ENCODE peak calls at places on chromosomes 12 and 14, in seven cellular contexts. One of them, this sample, is unnamed. For H3K27me3, the result is how much of the 10 kb centered on the place peaks cover.

GRCh38 chr12:45853550-45853949 is 124.0 kb downstream of the ARID2 start:
- DNase-seq in lower lobe of right lung: no peak
- DNase-seq in brain microvascular endothelial cell: no peak
- DNase-seq in CD8-positive, alpha-beta memory T cell: no peak
- DNase-seq in ovary: no peak
- DNase-seq in neuronal stem cell: no peak
- DNase-seq in pancreas: no peak
- DNase-seq in this sample: no peak

GRCh38 chr12:131604146-131604844 is 106.6 kb upstream of the SFSWAP start:
- DNase-seq in lower lobe of right lung: no peak
- DNase-seq in brain microvascular endothelial cell: no peak
- DNase-seq in CD8-positive, alpha-beta memory T cell: peak
- DNase-seq in ovary: no peak
- DNase-seq in neuronal stem cell: no peak
- DNase-seq in pancreas: no peak
- DNase-seq in this sample: no peak

GRCh38 chr14:67704018-67704417 is 2.3 kb downstream of the RDH12 start:
- DNase-seq in lower lobe of right lung: no peak
- DNase-seq in brain microvascular endothelial cell: no peak
- DNase-seq in CD8-positive, alpha-beta memory T cell: no peak
- DNase-seq in ovary: no peak
- DNase-seq in neuronal stem cell: no peak
- DNase-seq in pancreas: no peak
- DNase-seq in this sample: no peak

GRCh38 chr12:53974084-53975018 is at the start of gene HOTAIR:
- DNase-seq in lower lobe of right lung: no peak
- DNase-seq in brain microvascular endothelial cell: no peak
- DNase-seq in CD8-positive, alpha-beta memory T cell: peak
- DNase-seq in ovary: no peak
- DNase-seq in neuronal stem cell: no peak
- DNase-seq in pancreas: peak
- DNase-seq in this sample: peak

GRCh38 chr12:47097276-47097896 is 17.6 kb upstream of the AMIGO2 start:
- DNase-seq in lower lobe of right lung: no peak
- DNase-seq in brain microvascular endothelial cell: no peak
- DNase-seq in CD8-positive, alpha-beta memory T cell: no peak
- DNase-seq in ovary: no peak
- DNase-seq in neuronal stem cell: no peak
- DNase-seq in pancreas: no peak
- DNase-seq in this sample: peak

GRCh38 chr14:99524804-99525698 is 43.8 kb downstream of the CCNK start:
- DNase-seq in lower lobe of right lung: no peak
- DNase-seq in brain microvascular endothelial cell: peak
- DNase-seq in CD8-positive, alpha-beta memory T cell: no peak
- DNase-seq in ovary: peak
- DNase-seq in neuronal stem cell: no peak
- DNase-seq in pancreas: no peak
- DNase-seq in this sample: no peak

GRCh38 chr12:4245446-4245845 is 28.1 kb upstream of the CCND2 start:
- DNase-seq in lower lobe of right lung: no peak
- DNase-seq in brain microvascular endothelial cell: no peak
- DNase-seq in CD8-positive, alpha-beta memory T cell: no peak
- DNase-seq in ovary: no peak
- DNase-seq in neuronal stem cell: no peak
- DNase-seq in pancreas: no peak
- DNase-seq in this sample: no peak

GRCh38 chr12:121248611-121249010 is 38.7 kb downstream of the P2RX4 start:
- DNase-seq in lower lobe of right lung: no peak
- DNase-seq in brain microvascular endothelial cell: no peak
- DNase-seq in CD8-positive, alpha-beta memory T cell: no peak
- DNase-seq in ovary: no peak
- DNase-seq in neuronal stem cell: no peak
- DNase-seq in pancreas: no peak
- DNase-seq in this sample: no peak

GRCh38 chr14:72478397-72479025 is 415.4 kb downstream of the DPF3 start:
- DNase-seq in lower lobe of right lung: no peak
- DNase-seq in brain microvascular endothelial cell: no peak
- DNase-seq in CD8-positive, alpha-beta memory T cell: no peak
- DNase-seq in ovary: no peak
- DNase-seq in neuronal stem cell: no peak
- DNase-seq in pancreas: no peak
- DNase-seq in this sample: no peak

GRCh38 chr12:88854260-88854659 is 274.0 kb upstream of the KITLG start:
- DNase-seq in lower lobe of right lung: no peak
- DNase-seq in brain microvascular endothelial cell: peak
- DNase-seq in CD8-positive, alpha-beta memory T cell: no peak
- DNase-seq in ovary: no peak
- DNase-seq in neuronal stem cell: no peak
- DNase-seq in pancreas: no peak
- DNase-seq in this sample: no peak

GRCh38 chr12:85951823-85952222 is 77.7 kb downstream of the NTS start:
- DNase-seq in lower lobe of right lung: no peak
- DNase-seq in brain microvascular endothelial cell: no peak
- DNase-seq in CD8-positive, alpha-beta memory T cell: no peak
- DNase-seq in ovary: no peak
- DNase-seq in neuronal stem cell: no peak
- DNase-seq in pancreas: no peak
- DNase-seq in this sample: no peak

GRCh38 chr12:113439606-113440030 is 17.4 kb downstream of the SDSL start:
- DNase-seq in lower lobe of right lung: no peak
- DNase-seq in brain microvascular endothelial cell: peak
- DNase-seq in CD8-positive, alpha-beta memory T cell: no peak
- DNase-seq in ovary: peak
- DNase-seq in neuronal stem cell: peak
- DNase-seq in pancreas: peak
- DNase-seq in this sample: peak

GRCh38 chr12:94062796-94063635 is 85.4 kb upstream of the PLXNC1 start:
- DNase-seq in lower lobe of right lung: peak
- DNase-seq in brain microvascular endothelial cell: no peak
- DNase-seq in CD8-positive, alpha-beta memory T cell: no peak
- DNase-seq in ovary: no peak
- DNase-seq in neuronal stem cell: no peak
- DNase-seq in pancreas: no peak
- DNase-seq in this sample: no peak

GRCh38 chr14:100060766-100061165 is 4.5 kb upstream of the EVL start:
- DNase-seq in lower lobe of right lung: no peak
- DNase-seq in brain microvascular endothelial cell: no peak
- DNase-seq in CD8-positive, alpha-beta memory T cell: no peak
- DNase-seq in ovary: no peak
- DNase-seq in neuronal stem cell: no peak
- DNase-seq in pancreas: no peak
- DNase-seq in this sample: no peak

GRCh38 chr14:80117876-80118275 is 93.4 kb downstream of the DIO2 start:
- DNase-seq in lower lobe of right lung: no peak
- DNase-seq in brain microvascular endothelial cell: no peak
- DNase-seq in CD8-positive, alpha-beta memory T cell: no peak
- DNase-seq in ovary: no peak
- DNase-seq in neuronal stem cell: no peak
- DNase-seq in pancreas: no peak
- DNase-seq in this sample: no peak

DNA sequence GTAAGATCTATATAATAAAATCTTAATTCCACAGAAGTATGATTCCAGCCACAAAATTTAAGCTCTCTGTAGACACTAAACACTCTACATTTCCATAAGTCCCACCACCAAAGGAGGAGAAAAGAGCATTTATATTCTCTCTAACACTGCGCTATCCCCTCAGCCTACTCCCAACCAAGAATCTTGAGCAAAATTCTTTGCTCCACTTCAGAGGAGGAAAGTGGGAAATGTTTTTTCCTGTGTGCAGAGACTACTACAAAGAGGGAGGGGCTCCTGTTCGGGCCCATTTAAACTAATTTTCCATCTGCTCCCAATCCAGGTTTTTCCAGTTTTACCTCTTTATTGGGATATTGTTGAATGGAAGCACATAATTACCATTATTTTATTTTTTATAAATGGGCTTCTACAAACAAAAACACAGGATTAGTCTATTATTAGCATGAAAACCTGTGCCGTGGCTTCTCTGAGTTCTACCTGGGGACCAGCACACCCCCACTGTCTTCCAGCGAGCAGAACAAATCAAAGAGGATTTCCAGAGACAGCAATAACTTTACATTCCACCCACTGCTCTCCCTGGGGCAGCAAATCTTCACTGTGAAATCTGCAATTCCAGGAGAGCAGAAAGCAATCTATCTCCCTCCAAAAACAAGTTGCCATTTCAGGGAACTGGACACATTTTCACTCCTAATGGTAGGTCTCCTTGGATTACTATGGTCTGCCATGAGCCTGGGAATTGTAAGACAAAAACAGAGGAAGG is 174.0 kb downstream of the DAD1 start:
- DNase-seq in lower lobe of right lung: no peak
- DNase-seq in brain microvascular endothelial cell: no peak
- DNase-seq in CD8-positive, alpha-beta memory T cell: no peak
- DNase-seq in ovary: no peak
- DNase-seq in neuronal stem cell: no peak
- DNase-seq in pancreas: no peak
- DNase-seq in this sample: no peak
- H3K27me3 ChIP-seq in lower lobe of right lung: under half
- H3K27me3 ChIP-seq in brain microvascular endothelial cell: under half
- H3K27me3 ChIP-seq in CD8-positive, alpha-beta memory T cell: under half
- H3K27me3 ChIP-seq in ovary: under half
- H3K27me3 ChIP-seq in neuronal stem cell: under half
- H3K27me3 ChIP-seq in pancreas: under half
- H3K27me3 ChIP-seq in this sample: under half

DNA sequence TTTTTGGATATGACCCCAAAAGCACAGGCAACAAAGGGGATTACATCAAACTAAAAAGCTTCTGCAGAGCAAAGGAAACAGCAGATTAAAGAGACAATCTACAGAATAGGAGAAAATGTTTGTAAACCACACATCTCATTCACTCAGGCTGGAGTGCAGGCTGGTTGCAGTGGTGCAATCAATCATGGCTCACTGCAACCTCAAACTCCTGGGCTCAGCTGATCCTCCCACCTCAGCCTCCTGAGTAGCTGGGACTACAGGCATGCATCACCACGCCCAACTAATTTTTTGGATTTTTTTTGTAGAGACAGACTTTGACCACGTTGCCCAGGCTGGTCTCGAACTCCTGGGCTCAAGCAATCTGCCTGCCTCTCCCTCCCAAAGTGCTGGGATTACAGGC is 10.0 kb downstream of the NCKAP5L start:
- DNase-seq in lower lobe of right lung: no peak
- DNase-seq in brain microvascular endothelial cell: no peak
- DNase-seq in CD8-positive, alpha-beta memory T cell: no peak
- DNase-seq in ovary: no peak
- DNase-seq in neuronal stem cell: no peak
- DNase-seq in pancreas: no peak
- DNase-seq in this sample: no peak
- H3K27me3 ChIP-seq in lower lobe of right lung: under half
- H3K27me3 ChIP-seq in brain microvascular endothelial cell: under half
- H3K27me3 ChIP-seq in CD8-positive, alpha-beta memory T cell: under half
- H3K27me3 ChIP-seq in ovary: under half
- H3K27me3 ChIP-seq in neuronal stem cell: under half
- H3K27me3 ChIP-seq in pancreas: under half
- H3K27me3 ChIP-seq in this sample: under half

DNA sequence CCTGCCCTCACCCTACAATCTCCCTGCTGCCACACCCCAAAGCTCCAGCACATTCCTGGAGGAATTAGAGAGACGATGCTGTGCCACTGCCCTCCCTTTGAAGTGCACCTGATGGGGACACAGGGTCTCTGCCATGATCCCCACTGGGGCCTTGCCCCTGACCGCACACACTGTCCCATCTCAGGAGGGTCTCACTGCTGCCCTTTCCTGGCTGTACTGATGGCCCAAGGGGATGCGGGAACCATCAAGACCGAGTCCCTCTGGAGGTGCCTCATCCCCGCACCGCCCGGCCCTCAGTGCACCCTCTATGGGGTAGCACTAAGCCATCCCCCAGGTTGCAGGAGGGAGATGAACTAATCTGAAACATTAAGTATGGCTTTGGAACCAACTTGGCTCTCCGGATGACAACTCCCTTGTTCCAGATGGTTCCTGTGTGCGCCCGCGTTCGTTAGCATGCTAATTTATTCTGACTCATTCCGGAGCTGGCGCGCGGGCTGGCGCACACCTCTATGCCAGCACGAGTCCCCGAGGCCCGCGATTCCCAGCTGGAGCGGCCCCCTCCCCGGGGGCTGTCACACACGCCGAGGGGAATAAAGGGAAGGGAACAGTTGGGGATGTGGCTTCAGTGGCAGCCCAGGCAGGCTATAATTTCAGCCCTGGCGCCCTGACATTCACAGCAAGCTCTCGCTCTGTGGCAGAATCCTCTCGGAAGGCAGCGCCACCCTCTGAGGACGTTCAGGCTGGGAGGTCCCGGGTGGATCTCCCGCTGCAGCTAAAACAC is 34.2 kb upstream of the C14orf180 start:
- DNase-seq in lower lobe of right lung: no peak
- DNase-seq in brain microvascular endothelial cell: no peak
- DNase-seq in CD8-positive, alpha-beta memory T cell: no peak
- DNase-seq in ovary: no peak
- DNase-seq in neuronal stem cell: no peak
- DNase-seq in pancreas: no peak
- DNase-seq in this sample: no peak
- H3K27me3 ChIP-seq in lower lobe of right lung: under half
- H3K27me3 ChIP-seq in brain microvascular endothelial cell: under half
- H3K27me3 ChIP-seq in CD8-positive, alpha-beta memory T cell: under half
- H3K27me3 ChIP-seq in ovary: under half
- H3K27me3 ChIP-seq in neuronal stem cell: under half
- H3K27me3 ChIP-seq in pancreas: under half
- H3K27me3 ChIP-seq in this sample: under half

GRCh38 chr12:117361905-117362304 is 479 bp upstream of the NOS1 start:
- DNase-seq in lower lobe of right lung: no peak
- DNase-seq in brain microvascular endothelial cell: no peak
- DNase-seq in CD8-positive, alpha-beta memory T cell: no peak
- DNase-seq in ovary: no peak
- DNase-seq in neuronal stem cell: no peak
- DNase-seq in pancreas: no peak
- DNase-seq in this sample: no peak

GRCh38 chr12:117361312-117361670 is at the start of gene NOS1:
- DNase-seq in lower lobe of right lung: no peak
- DNase-seq in brain microvascular endothelial cell: no peak
- DNase-seq in CD8-positive, alpha-beta memory T cell: no peak
- DNase-seq in ovary: no peak
- DNase-seq in neuronal stem cell: no peak
- DNase-seq in pancreas: no peak
- DNase-seq in this sample: no peak

GRCh38 chr12:117363953-117364486 is 2.6 kb upstream of the NOS1 start:
- DNase-seq in lower lobe of right lung: no peak
- DNase-seq in brain microvascular endothelial cell: no peak
- DNase-seq in CD8-positive, alpha-beta memory T cell: no peak
- DNase-seq in ovary: no peak
- DNase-seq in neuronal stem cell: no peak
- DNase-seq in pancreas: no peak
- DNase-seq in this sample: no peak

GRCh38 chr12:117363263-117363662 is 1.8 kb upstream of the NOS1 start:
- DNase-seq in lower lobe of right lung: no peak
- DNase-seq in brain microvascular endothelial cell: no peak
- DNase-seq in CD8-positive, alpha-beta memory T cell: no peak
- DNase-seq in ovary: no peak
- DNase-seq in neuronal stem cell: no peak
- DNase-seq in pancreas: no peak
- DNase-seq in this sample: no peak

DNA sequence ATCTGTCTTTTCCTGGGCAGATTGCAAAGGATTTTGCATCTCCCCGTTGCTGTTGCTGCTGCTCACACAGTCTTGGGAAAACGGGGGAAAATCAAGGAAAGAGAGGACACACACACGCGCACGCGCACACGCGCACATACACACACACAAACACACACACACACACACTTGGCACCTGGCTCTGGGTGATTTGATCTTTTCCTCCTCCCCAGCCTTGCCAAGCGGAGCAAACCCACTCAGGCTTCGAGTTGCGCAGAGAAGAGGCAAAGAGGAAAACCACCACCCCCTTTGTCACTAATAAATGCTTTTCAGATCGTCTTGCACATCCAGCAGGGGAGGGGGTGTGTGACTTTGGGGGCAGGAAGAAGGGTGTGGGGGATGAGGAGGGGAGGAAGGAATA is 965 bp upstream of the NOS1 start:
- DNase-seq in lower lobe of right lung: no peak
- DNase-seq in brain microvascular endothelial cell: no peak
- DNase-seq in CD8-positive, alpha-beta memory T cell: no peak
- DNase-seq in ovary: no peak
- DNase-seq in neuronal stem cell: no peak
- DNase-seq in pancreas: no peak
- DNase-seq in this sample: no peak
- H3K27me3 ChIP-seq in lower lobe of right lung: half or more
- H3K27me3 ChIP-seq in brain microvascular endothelial cell: under half
- H3K27me3 ChIP-seq in CD8-positive, alpha-beta memory T cell: under half
- H3K27me3 ChIP-seq in ovary: under half
- H3K27me3 ChIP-seq in neuronal stem cell: under half
- H3K27me3 ChIP-seq in pancreas: under half
- H3K27me3 ChIP-seq in this sample: under half